ENCODE peak calls at places on chromosomes 16 and 17, in ten cellular contexts. E is GM23338, H is vagina, A is sigmoid colon, T is SK-N-SH, N is Panc1, I is transverse colon, O is H1, J is endothelial cell of umbilical vein, V is upper lobe of left lung. R is an unnamed sample.
A peak's percentile ranks its signal among the peaks of the same experiment; 100 is the strongest.

GRCh38 chr17:59361916-59362810 is 30.7 kb downstream of the YPEL2 start:
- DNase-seq in E (no peak), H (no peak), A (peak; percentile 58), T (no peak), N (no peak), I (no peak), O (no peak), J (peak; percentile 78), V (no peak), R (no peak)

GRCh38 chr17:68600123-68600880 is 865 bp downstream of the FAM20A start:
- DNase-seq in E (peak; percentile 84), H (no peak), A (no peak), T (peak; percentile 78), N (no peak), I (peak; percentile 10), O (no peak), J (no peak), V (peak; percentile 75), R (peak; percentile 72)

GRCh38 chr17:38447502-38448095 is 19.3 kb downstream of the ARHGAP23 start:
- DNase-seq in E (no peak), H (no peak), A (no peak), T (no peak), N (no peak), I (no peak), O (no peak), J (peak; percentile 36), V (peak; percentile 60), R (no peak)

GRCh38 chr16:81237282-81237681 is 1.2 kb upstream of the BCO1 start:
- DNase-seq in E (no peak), H (no peak), A (peak; percentile 93), T (no peak), N (no peak), I (peak; percentile 64), O (no peak), J (no peak), V (no peak), R (peak; percentile 89)

GRCh38 chr17:20266806-20267458 is 200.4 kb downstream of the LGALS9B start:
- DNase-seq in E (no peak), H (peak; percentile 58), A (no peak), T (no peak), N (no peak), I (no peak), O (no peak), J (no peak), V (no peak), R (no peak)

GRCh38 chr17:79850571-79851460 is 11.6 kb upstream of the CBX4 start:
- DNase-seq in E (no peak), H (no peak), A (no peak), T (no peak), N (no peak), I (no peak), O (no peak), J (no peak), V (no peak), R (no peak)

GRCh38 chr17:58325976-58326468 is 2.6 kb downstream of the TSPOAP1 start:
- DNase-seq in E (no peak), H (no peak), A (no peak), T (peak; percentile 33), N (no peak), I (no peak), O (no peak), J (no peak), V (no peak), R (no peak)

GRCh38 chr17:3683054-3683511 is 12.9 kb downstream of the P2RX5 start:
- DNase-seq in E (peak; percentile 82), H (no peak), A (no peak), T (peak; percentile 90), N (peak; percentile 60), I (peak; percentile 41), O (no peak), J (peak; percentile 31), V (no peak), R (peak; percentile 47)

GRCh38 chr16:26969589-26970217 is 97.0 kb upstream of the C16orf82 start:
- DNase-seq in E (no peak), H (no peak), A (no peak), T (no peak), N (no peak), I (no peak), O (no peak), J (no peak), V (no peak), R (no peak)

GRCh38 chr17:43327834-43328420 is 70.9 kb upstream of the ARL4D start:
- DNase-seq in E (no peak), H (no peak), A (no peak), T (no peak), N (no peak), I (no peak), O (no peak), J (no peak), V (no peak), R (no peak)

GRCh38 chr17:77728022-77728671 is 230.4 kb upstream of the TNRC6C start:
- DNase-seq in E (peak; percentile 36), H (peak; percentile 81), A (no peak), T (peak; percentile 62), N (no peak), I (no peak), O (no peak), J (no peak), V (peak; percentile 13), R (no peak)

GRCh38 chr17:2064980-2065785 is 10.3 kb downstream of the HIC1 start:
- DNase-seq in E (peak; percentile 89), H (no peak), A (no peak), T (peak; percentile 66), N (no peak), I (peak; percentile 46), O (no peak), J (peak; percentile 79), V (no peak), R (no peak)

GRCh38 chr17:55818026-55818425 is 67.2 kb downstream of the PCTP start:
- DNase-seq in E (no peak), H (no peak), A (no peak), T (no peak), N (no peak), I (no peak), O (no peak), J (no peak), V (no peak), R (no peak)

GRCh38 chr16:86389566-86390328 is 120.6 kb upstream of the FOXF1 start:
- DNase-seq in E (no peak), H (no peak), A (no peak), T (no peak), N (no peak), I (no peak), O (no peak), J (peak; percentile 84), V (no peak), R (no peak)

GRCh38 chr17:1906622-1907021 is 76.8 kb downstream of the RPA1 start:
- DNase-seq in E (peak; percentile 45), H (no peak), A (no peak), T (no peak), N (no peak), I (no peak), O (no peak), J (no peak), V (no peak), R (no peak)

GRCh38 chr16:9837481-9837880 is 344.7 kb downstream of the GRIN2A start:
- DNase-seq in E (no peak), H (no peak), A (no peak), T (no peak), N (no peak), I (no peak), O (no peak), J (peak; percentile 44), V (no peak), R (no peak)

GRCh38 chr16:53511403-53512280 is 8.6 kb upstream of the AKTIP start:
- DNase-seq in E (no peak), H (no peak), A (no peak), T (no peak), N (no peak), I (no peak), O (no peak), J (no peak), V (peak; percentile 57), R (no peak)

GRCh38 chr17:80889897-80890550 is 101.6 kb upstream of the CHMP6 start:
- DNase-seq in E (no peak), H (no peak), A (peak; percentile 60), T (no peak), N (no peak), I (no peak), O (no peak), J (no peak), V (no peak), R (no peak)
- H3K4me3 ChIP-seq in E (no peak overlapping the region), H (no peak overlapping the region), A (no peak overlapping the region), T (no peak overlapping the region), N (no peak overlapping the region), I (no peak overlapping the region), O (no peak overlapping the region), J (no peak overlapping the region), V (no peak overlapping the region), R (no peak overlapping the region)

GRCh38 chr16:7051586-7052349 is 280.9 kb upstream of the RBFOX1 start:
- DNase-seq in E (no peak), H (no peak), A (no peak), T (no peak), N (no peak), I (no peak), O (no peak), J (no peak), V (no peak), R (no peak)
- TF ChIP-seq POLR2AphosphoS5 in E (no peak), H (no peak), A (no peak), T (no peak), N (no peak), I (no peak), O (no peak), J (no peak), V (no peak), R (no peak)

GRCh38 chr17:80962356-80963329 is 29.0 kb upstream of the CHMP6 start:
- DNase-seq in E (no peak), H (no peak), A (no peak), T (no peak), N (no peak), I (no peak), O (no peak), J (no peak), V (no peak), R (no peak)

GRCh38 chr17:80965606-80966005 is 26.0 kb upstream of the CHMP6 start:
- DNase-seq in E (no peak), H (no peak), A (no peak), T (no peak), N (no peak), I (no peak), O (no peak), J (no peak), V (no peak), R (no peak)

GRCh38 chr17:80964859-80965580 is 26.6 kb upstream of the CHMP6 start:
- DNase-seq in E (no peak), H (no peak), A (no peak), T (no peak), N (no peak), I (no peak), O (no peak), J (no peak), V (no peak), R (no peak)

GRCh38 chr17:80963812-80964211 is 27.8 kb upstream of the CHMP6 start:
- DNase-seq in E (no peak), H (no peak), A (no peak), T (no peak), N (no peak), I (no peak), O (no peak), J (no peak), V (no peak), R (no peak)

GRCh38 chr17:80964231-80964856 is 27.3 kb upstream of the CHMP6 start:
- DNase-seq in E (no peak), H (no peak), A (no peak), T (no peak), N (no peak), I (no peak), O (no peak), J (no peak), V (no peak), R (no peak)
- H3K4me3 ChIP-seq in E (no peak overlapping the region), H (no peak overlapping the region), A (no peak overlapping the region), T (no peak overlapping the region), N (no peak overlapping the region), I (no peak overlapping the region), O (no peak overlapping the region), J (no peak overlapping the region), V (no peak overlapping the region), R (no peak overlapping the region)

GRCh38 chr17:76032780-76033108 is 5.6 kb upstream of the EVPL start:
- DNase-seq in E (no peak), H (no peak), A (no peak), T (no peak), N (no peak), I (no peak), O (no peak), J (no peak), V (no peak), R (no peak)
- TF ChIP-seq POLR2AphosphoS5 in E (no peak), H (no peak), A (no peak), T (no peak), N (no peak), I (no peak), O (no peak), J (no peak), V (no peak), R (no peak)